ENCODE peak calls at places on chromosomes 16 and 17, in nine cellular contexts. H is activated CD4-positive, alpha-beta T cell treated with anti-CD3 and anti-CD28 coated beads, Interleukin-2, amount 10 ng/mL, durations not matched to agents 7 days and 5 days; L is PC-9; C is fibroblast of the conjunctiva; N is AG08395; Q is left lobe of liver; R is DMS153; G is non-pigmented ciliary epithelial cell; O is brain microvascular endothelial cell. U is an unnamed sample.

GRCh38 chr17:3659541-3660111 is 8.8 kb downstream of the TAX1BP3 start:
- DNase-seq in G (peak; percentile 60), N (peak; percentile 95), L (peak; percentile 73), R (no peak), C (peak; percentile 92), O (peak; percentile 75), Q (peak; percentile 67), H (no peak), U (peak; percentile 69)

GRCh38 chr17:67624886-67625656 is 92.7 kb upstream of the NOL11 start:
- DNase-seq in H (no peak), G (no peak), L (no peak), R (peak; percentile 80), O (no peak), N (no peak), C (no peak), Q (no peak), U (no peak)

GRCh38 chr16:79007614-79008013 is 592.9 kb downstream of the MAF start:
- DNase-seq in O (no peak), C (no peak), H (no peak), G (no peak), R (no peak), L (no peak), Q (no peak), N (no peak), U (no peak)

GRCh38 chr17:39239640-39240314 is 14.0 kb upstream of the STAC2 start:
- DNase-seq in N (no peak), G (no peak), C (no peak), O (no peak), R (peak; percentile 53), Q (no peak), L (peak; percentile 65), H (peak; percentile 68), U (no peak)

GRCh38 chr17:3727041-3727440 is 3.3 kb downstream of the HASPIN start:
- DNase-seq in L (no peak), G (no peak), H (no peak), R (no peak), Q (no peak), C (no peak), N (no peak), O (no peak), U (no peak)

GRCh38 chr17:41962768-41963434 is 3.7 kb upstream of the CNP start:
- DNase-seq in N (peak; percentile 76), G (no peak), H (peak; percentile 82), R (no peak), O (peak; percentile 63), L (peak; percentile 60), C (peak; percentile 37), Q (peak; percentile 75), U (peak; percentile 84)

GRCh38 chr16:86580063-86580797 is 1.9 kb downstream of the FOXL1 start:
- DNase-seq in G (no peak), N (no peak), Q (no peak), C (no peak), R (no peak), H (no peak), L (no peak), O (no peak), U (no peak)

GRCh38 chr17:13600475-13601316 is 1.0 kb downstream of the HS3ST3A1 start:
- DNase-seq in R (no peak), O (no peak), L (no peak), C (no peak), N (peak; percentile 39), Q (no peak), H (no peak), G (no peak), U (no peak)

U was measured in globus pallidus.